ENCODE peak calls at places on chromosomes 3 and 15, in four cellular contexts. F is activated T-cell treated with anti-CD3 and anti-CD28 coated beads, Interleukin-2, amount 50 U/mL, for 72 hours; H is iPS-NIHi11; U is neural progenitor cell. M is an unnamed sample.

GRCh38 chr3:152466784-152467183 is 198.1 kb downstream of the MBNL1 start:
- DNase-seq in F (no peak), U (no peak), H (no peak), M (peak; percentile 42)

GRCh38 chr3:21273256-21273999 is 477.6 kb downstream of the ZNF385D start:
- DNase-seq in H (no peak), U (no peak), F (no peak), M (no peak)

GRCh38 chr15:37038036-37038715 is 62.2 kb downstream of the MEIS2 start:
- DNase-seq in H (no peak), F (no peak), U (no peak), M (no peak)

GRCh38 chr3:148718982-148719862 is 21.5 kb downstream of the AGTR1 start:
- DNase-seq in H (peak; percentile 27), F (no peak), U (peak; percentile 20), M (peak; percentile 40)

GRCh38 chr3:50278868-50279224 is at the start of gene LSMEM2:
- DNase-seq in U (no peak), F (no peak), H (no peak), M (no peak)

GRCh38 chr3:14174483-14174882 is 3.9 kb downstream of the XPC start:
- DNase-seq in U (no peak), H (no peak), F (no peak), M (no peak)

GRCh38 chr3:151501905-151502615 is 41.2 kb upstream of the IGSF10 start:
- DNase-seq in H (no peak), U (no peak), F (no peak), M (no peak)

GRCh38 chr3:60101628-60102027 is 1051.8 kb upstream of the CFAP20DC start:
- DNase-seq in F (no peak), H (no peak), U (no peak), M (no peak)

GRCh38 chr15:34233614-34234013 is 8.8 kb downstream of the EMC4 start:
- DNase-seq in H (no peak), U (no peak), F (peak; percentile 8), M (no peak)

GRCh38 chr15:85702321-85703230 is 92.1 kb downstream of the KLHL25 start:
- DNase-seq in H (no peak), U (peak; percentile 17), F (peak; percentile 54), M (no peak)

GRCh38 chr3:194194757-194195086 is 58.8 kb downstream of the HES1 start:
- DNase-seq in U (peak; percentile 33), F (no peak), H (no peak), M (no peak)

GRCh38 chr15:64161688-64162477 is 939 bp downstream of the PPIB start:
- DNase-seq in F (no peak), H (no peak), U (no peak), M (no peak)

GRCh38 chr3:160678447-160678846 is 1.5 kb downstream of the ARL14 start:
- DNase-seq in H (no peak), U (no peak), F (no peak), M (no peak)

GRCh38 chr15:91209318-91209717 is 109.3 kb downstream of the SV2B start:
- DNase-seq in H (no peak), F (no peak), U (no peak), M (no peak)

GRCh38 chr3:112747624-112748023 is 99.0 kb downstream of the CD200R1L start:
- DNase-seq in H (no peak), U (no peak), F (no peak), M (no peak)

GRCh38 chr3:42130329-42131070 is 39.3 kb downstream of the TRAK1 start:
- DNase-seq in H (no peak), U (no peak), F (no peak), M (no peak)

GRCh38 chr3:195237981-195238625 is 32.9 kb downstream of the XXYLT1 start:
- DNase-seq in F (no peak), H (no peak), U (no peak), M (no peak)

GRCh38 chr15:63192604-63193206 is 3.3 kb downstream of the RAB8B start:
- DNase-seq in U (no peak), H (no peak), F (peak; percentile 53), M (no peak)

GRCh38 chr3:71251156-71251775 is 332.3 kb downstream of the FOXP1 start:
- DNase-seq in U (no peak), F (no peak), H (no peak), M (no peak)

GRCh38 chr3:106239195-106239697 is 370.4 kb upstream of the CBLB start:
- DNase-seq in H (no peak), F (no peak), U (no peak), M (no peak)

GRCh38 chr15:62796296-62796695 is 246.3 kb upstream of the TPM1 start:
- DNase-seq in F (no peak), H (no peak), U (no peak), M (no peak)

GRCh38 chr3:123346726-123347125 is 102.2 kb downstream of the ADCY5 start:
- DNase-seq in H (no peak), U (no peak), F (no peak), M (no peak)

GRCh38 chr3:6119367-6119766 is 741.5 kb upstream of the GRM7 start:
- DNase-seq in F (no peak), H (no peak), U (no peak), M (no peak)

GRCh38 chr3:48435774-48436476 is 4.0 kb downstream of the CCDC51 start:
- DNase-seq in U (peak; percentile 91), F (peak; percentile 87), H (peak; percentile 79), M (peak; percentile 96)

GRCh38 chr3:148332509-148332908 is 365.2 kb upstream of the AGTR1 start:
- DNase-seq in H (no peak), U (no peak), F (no peak), M (no peak)

GRCh38 chr3:154274345-154274744 is 49.9 kb downstream of the DHX36 start:
- DNase-seq in H (no peak), U (no peak), F (no peak), M (no peak)

GRCh38 chr3:85384372-85384771 is 425.6 kb downstream of the CADM2 start:
- DNase-seq in F (no peak), H (no peak), U (no peak), M (no peak)

GRCh38 chr3:179336345-179336929 is 11.1 kb upstream of the MFN1 start:
- DNase-seq in H (no peak), U (no peak), F (no peak), M (no peak)

GRCh38 chr3:98918586-98918985 is 17.1 kb upstream of the DCBLD2 start:
- DNase-seq in H (no peak), U (no peak), F (no peak), M (no peak)

GRCh38 chr3:20079621-20080020 is 39.4 kb downstream of the KAT2B start:
- DNase-seq in U (no peak), H (no peak), F (no peak), M (no peak)

GRCh38 chr3:115285001-115285400 is 137.9 kb upstream of the ZBTB20 start:
- DNase-seq in U (no peak), F (no peak), H (no peak), M (no peak)

M was measured in GM23338.